ENCODE peak calls at places on chromosomes 2 and 18, in seven cellular contexts. O is sigmoid colon, W is transverse colon, C is HL-60, J is HCT116, K is spleen, Y is SK-N-SH. F is an unnamed sample.

GRCh38 chr2:223097888-223098383 is 45.9 kb downstream of the KCNE4 start:
- DNase-seq in O (no peak), W (no peak), C (no peak), J (no peak), K (no peak), Y (no peak), F (no peak)

GRCh38 chr18:15005313-15006130 is 257.6 kb downstream of the ANKRD30B start:
- DNase-seq in O (no peak), W (no peak), C (no peak), J (no peak), K (no peak), Y (peak), F (no peak)

GRCh38 chr2:226080323-226080722 is 680.8 kb downstream of the NYAP2 start:
- DNase-seq in O (no peak), W (no peak), C (no peak), J (no peak), K (no peak), Y (no peak), F (no peak)

GRCh38 chr2:3342324-3342723 is 35.3 kb downstream of the EIPR1 start:
- DNase-seq in O (no peak), W (no peak), C (no peak), J (no peak), K (no peak), Y (no peak), F (no peak)

GRCh38 chr2:128026422-128027277 is 1.2 kb downstream of the SAP130 start:
- DNase-seq in O (no peak), W (no peak), C (no peak), J (no peak), K (no peak), Y (no peak), F (no peak)

GRCh38 chr2:136376798-136377211 is 258.9 kb upstream of the CXCR4 start:
- DNase-seq in O (no peak), W (no peak), C (no peak), J (no peak), K (peak), Y (no peak), F (no peak)

GRCh38 chr18:23458830-23459529 is 5.9 kb downstream of the RIOK3 start:
- DNase-seq in O (no peak), W (no peak), C (no peak), J (no peak), K (no peak), Y (no peak), F (no peak)

GRCh38 chr2:38778686-38779082 is 674 bp downstream of the GEMIN6 start:
- DNase-seq in O (no peak), W (no peak), C (no peak), J (no peak), K (no peak), Y (peak), F (no peak)

GRCh38 chr18:8858888-8859511 is 153.6 kb downstream of the MTCL1 start:
- DNase-seq in O (no peak), W (no peak), C (no peak), J (no peak), K (no peak), Y (no peak), F (no peak)

GRCh38 chr2:20179755-20180594 is 45.0 kb downstream of the SDC1 start:
- DNase-seq in O (peak), W (peak), C (no peak), J (no peak), K (peak), Y (peak), F (no peak)

GRCh38 chr18:8480506-8481328 is 128.5 kb upstream of the RAB12 start:
- DNase-seq in O (peak), W (no peak), C (peak), J (peak), K (no peak), Y (peak), F (no peak)

GRCh38 chr2:203105996-203106395 is 91.3 kb downstream of the NBEAL1 start:
- DNase-seq in O (no peak), W (no peak), C (no peak), J (no peak), K (no peak), Y (no peak), F (no peak)

GRCh38 chr2:157185828-157186227 is 71.7 kb upstream of the GALNT5 start:
- DNase-seq in O (no peak), W (no peak), C (no peak), J (no peak), K (no peak), Y (no peak), F (no peak)

GRCh38 chr2:2619995-2620394 is 288.9 kb upstream of the MYT1L start:
- DNase-seq in O (no peak), W (no peak), C (no peak), J (no peak), K (no peak), Y (no peak), F (no peak)

GRCh38 chr18:59715966-59716369 is 18.7 kb upstream of the CCBE1 start:
- DNase-seq in O (no peak), W (no peak), C (no peak), J (peak), K (no peak), Y (no peak), F (no peak)

GRCh38 chr18:64966667-64967066 is 784.1 kb upstream of the CDH7 start:
- DNase-seq in O (no peak), W (no peak), C (no peak), J (no peak), K (no peak), Y (peak), F (no peak)

GRCh38 chr18:36428431-36429029 is 131.0 kb downstream of the FHOD3 start:
- DNase-seq in O (no peak), W (no peak), C (no peak), J (no peak), K (no peak), Y (no peak), F (no peak)

GRCh38 chr2:215624423-215624829 is 188.6 kb upstream of the FN1 start:
- DNase-seq in O (peak), W (peak), C (peak), J (no peak), K (no peak), Y (no peak), F (no peak)

GRCh38 chr2:185644828-185645227 is 93.8 kb upstream of the FSIP2 start:
- DNase-seq in O (no peak), W (no peak), C (no peak), J (no peak), K (no peak), Y (no peak), F (no peak)

GRCh38 chr18:36829362-36830140 is 624 bp downstream of the KIAA1328 start:
- DNase-seq in O (peak), W (no peak), C (no peak), J (no peak), K (no peak), Y (no peak), F (peak)

GRCh38 chr2:237541242-237541641 is 25.1 kb upstream of the PRLH start:
- DNase-seq in O (no peak), W (no peak), C (no peak), J (no peak), K (peak), Y (no peak), F (no peak)

GRCh38 chr2:104852161-104852689 is 1.7 kb upstream of the POU3F3 start:
- DNase-seq in O (no peak), W (no peak), C (no peak), J (no peak), K (no peak), Y (peak), F (no peak)

GRCh38 chr18:8248576-8248975 is 360.7 kb upstream of the RAB12 start:
- DNase-seq in O (no peak), W (no peak), C (no peak), J (no peak), K (no peak), Y (no peak), F (no peak)

GRCh38 chr18:9682572-9682971 is 25.5 kb upstream of the RAB31 start:
- DNase-seq in O (no peak), W (no peak), C (no peak), J (no peak), K (no peak), Y (no peak), F (no peak)

GRCh38 chr2:206031162-206031784 is 54.7 kb downstream of the INO80D start:
- DNase-seq in O (no peak), W (no peak), C (no peak), J (no peak), K (no peak), Y (no peak), F (no peak)

GRCh38 chr2:31268344-31268743 is 34.4 kb downstream of the EHD3 start:
- DNase-seq in O (no peak), W (no peak), C (no peak), J (no peak), K (no peak), Y (no peak), F (no peak)

DNA sequence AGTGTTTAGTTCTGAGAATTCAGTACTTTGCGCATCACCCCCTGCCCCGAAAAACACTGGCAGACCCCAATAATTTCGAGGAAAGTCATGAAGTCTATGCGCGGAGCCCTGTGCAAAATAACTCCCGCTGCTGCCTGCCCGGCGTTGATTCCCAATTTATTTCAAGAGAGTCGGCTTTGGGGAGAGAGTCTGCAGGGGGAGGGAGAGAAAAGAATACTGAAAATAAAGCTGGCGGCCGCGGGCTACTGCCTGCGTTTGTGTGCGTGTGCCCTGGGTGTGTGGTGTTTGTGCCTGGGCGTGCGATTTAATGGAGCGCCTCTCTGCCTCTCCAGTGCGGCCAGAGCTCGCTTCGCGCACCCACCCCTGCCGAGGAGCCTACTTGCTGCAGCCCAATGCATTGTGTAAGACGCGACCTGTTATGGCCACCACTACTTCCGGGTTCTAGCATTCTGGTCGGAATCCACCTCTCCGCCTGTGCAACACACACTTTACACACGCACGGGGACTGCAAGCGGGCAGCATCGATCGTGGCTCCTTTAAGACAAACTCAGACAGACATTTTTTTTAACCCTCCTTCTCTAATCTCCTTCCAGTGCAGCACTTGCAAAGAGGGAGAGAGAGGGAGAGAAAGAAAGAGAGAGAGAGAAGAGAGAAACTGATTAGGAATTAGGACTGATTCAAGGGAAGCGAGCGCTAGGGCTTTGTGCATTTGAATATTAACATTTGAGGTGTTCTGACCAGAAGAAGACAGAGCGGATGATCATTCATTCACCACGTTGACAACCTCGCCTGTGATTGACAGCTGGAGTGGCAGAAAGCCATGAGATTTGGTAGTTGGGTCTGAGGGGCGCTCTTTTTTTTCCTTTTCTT is at the start of gene MEIS1:
- DNase-seq in O (peak), W (peak), C (peak), J (no peak), K (peak), Y (peak), F (peak)
- H3K4me3 ChIP-seq in O (peak), W (peak), C (peak), J (no peak), K (peak), Y (peak), F (peak)

DNA sequence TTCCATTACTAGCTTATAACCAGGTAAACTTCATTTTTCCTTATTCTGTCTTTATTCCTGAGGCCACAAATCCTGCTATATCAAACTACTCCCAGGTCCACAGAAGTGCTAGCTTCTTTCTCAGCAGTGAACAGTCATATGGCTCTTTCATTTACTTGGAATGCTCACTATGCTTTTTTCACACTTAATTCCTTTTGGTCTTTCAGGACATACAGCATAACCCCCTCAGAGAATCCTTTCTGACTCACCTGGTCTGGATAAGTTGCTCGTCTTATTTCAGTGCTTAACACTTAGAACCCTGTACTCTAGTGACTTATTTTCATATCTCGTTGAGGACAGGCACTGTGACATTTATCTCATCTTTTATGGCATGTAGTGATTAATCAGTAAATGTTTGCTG is 325.0 kb upstream of the UBE2E3 start:
- DNase-seq in O (no peak), W (no peak), C (no peak), J (no peak), K (no peak), Y (no peak), F (no peak)
- H3K27ac ChIP-seq in O (no peak), W (no peak), C (no peak), J (no peak), K (no peak), Y (no peak), F (no peak)

DNA sequence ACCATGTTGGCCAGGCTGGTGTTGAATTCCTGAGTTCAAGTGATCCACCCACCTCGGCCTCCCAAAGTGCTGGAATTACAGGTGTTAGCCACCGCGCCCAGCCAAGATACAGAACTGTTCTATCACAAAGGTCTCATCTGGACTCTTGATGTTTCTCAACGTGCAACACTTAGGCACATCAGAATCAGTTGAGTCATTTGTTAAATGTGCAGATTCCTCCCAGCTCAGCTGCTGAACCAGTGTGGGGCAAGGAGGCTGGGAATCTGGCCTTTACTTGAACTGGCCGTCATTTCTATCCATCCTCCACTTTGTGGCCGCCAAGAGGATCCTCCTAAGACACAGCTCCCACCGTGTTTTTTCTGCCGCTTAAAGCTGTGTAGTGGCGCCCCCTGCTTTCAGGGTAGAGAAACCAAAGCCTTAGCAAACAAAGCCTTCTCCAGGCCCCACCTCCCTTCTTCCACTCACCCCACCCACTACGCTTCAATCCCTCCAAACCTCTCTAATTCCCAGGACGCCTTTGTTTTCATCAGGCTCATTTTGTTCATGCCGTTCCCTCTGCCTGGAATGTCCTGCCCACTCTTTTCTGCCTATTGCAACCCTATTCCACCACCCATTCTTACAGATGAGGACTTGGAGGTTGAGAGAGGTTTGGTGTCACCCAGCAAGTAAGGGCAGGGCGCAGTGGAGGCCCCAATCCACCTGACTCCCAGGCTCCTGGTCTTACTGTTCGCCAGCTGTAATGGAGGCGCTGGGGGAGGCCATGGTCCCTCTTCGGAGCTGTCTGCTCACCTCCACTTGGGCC is 776 bp upstream of the SPEG start:
- DNase-seq in O (peak), W (peak), C (peak), J (peak), K (peak), Y (peak), F (no peak)
- TF ChIP-seq POLR2AphosphoS5 in O (peak), W (peak), C (no peak), J (no peak), K (no peak), Y (no peak), F (no peak)

GRCh38 chr2:238598802-238599530 is 172.2 kb downstream of the ASB1 start:
- DNase-seq in O (no peak), W (no peak), C (no peak), J (no peak), K (no peak), Y (no peak), F (no peak)

GRCh38 chr2:238596571-238597551 is 170.1 kb downstream of the ASB1 start:
- DNase-seq in O (peak), W (peak), C (no peak), J (peak), K (no peak), Y (no peak), F (peak)

GRCh38 chr2:238599549-238600505 is 173.1 kb downstream of the ASB1 start:
- DNase-seq in O (no peak), W (no peak), C (no peak), J (no peak), K (no peak), Y (no peak), F (no peak)

GRCh38 chr2:238595750-238596570 is 169.2 kb downstream of the ASB1 start:
- DNase-seq in O (no peak), W (no peak), C (no peak), J (no peak), K (no peak), Y (no peak), F (no peak)

DNA sequence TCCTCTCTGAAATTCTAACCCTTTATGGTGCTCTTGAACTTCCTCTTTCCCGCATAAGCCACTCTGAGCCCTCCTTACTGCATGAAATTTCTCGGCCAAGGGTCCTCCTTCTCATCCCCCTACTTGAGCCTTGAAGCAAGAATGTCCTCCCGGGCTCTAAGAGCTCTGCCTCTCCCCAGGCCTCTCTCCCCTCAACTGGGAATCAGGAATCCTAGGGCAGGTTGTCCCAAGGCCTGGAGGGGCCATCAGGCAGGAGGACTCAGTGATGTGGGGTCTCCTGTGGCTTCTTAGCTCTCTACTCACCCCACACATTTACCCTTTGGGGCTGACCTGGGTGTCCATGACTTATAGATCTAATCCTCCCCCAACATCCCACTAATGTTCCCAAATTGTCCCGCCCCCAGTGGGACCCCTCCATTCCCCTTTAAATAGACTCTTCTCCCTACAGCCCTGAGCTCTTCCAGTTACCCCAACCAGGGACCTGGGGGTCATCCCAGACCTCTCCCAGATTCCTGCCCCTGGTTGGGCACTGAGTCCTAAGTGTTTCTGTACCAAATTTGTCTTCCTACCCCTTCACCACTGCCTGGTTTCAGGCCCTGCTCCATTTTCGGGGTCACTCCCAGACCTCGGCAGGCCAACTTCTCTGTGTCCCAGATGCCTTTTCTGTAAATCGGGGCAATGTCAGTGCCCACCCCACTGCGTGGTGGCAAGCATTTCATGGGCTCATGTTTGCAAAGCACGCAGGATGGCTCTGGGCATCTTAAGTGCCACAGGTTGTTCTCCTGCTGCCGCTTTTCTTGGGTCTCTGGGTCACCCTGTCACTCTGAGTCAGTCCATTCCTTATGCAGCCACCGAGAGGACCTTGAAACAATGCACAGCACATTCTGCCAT is 171.2 kb downstream of the ASB1 start:
- DNase-seq in O (no peak), W (no peak), C (no peak), J (no peak), K (no peak), Y (no peak), F (no peak)
- H3K4me3 ChIP-seq in O (no peak), W (no peak), C (no peak), J (no peak), K (no peak), Y (no peak), F (no peak)

F was measured in breast epithelium.